ENCODE peak calls at places on chromosomes 6 and 20, in four cellular contexts. L is NCI-H2171; E is stimulated activated CD4-positive, alpha-beta T cell treated with anti-CD3 and anti-CD28 coated beads, Interleukin-15, amount 100 ng/mL, for 1 hour; C is activated CD8-positive, alpha-beta memory T cell treated with anti-CD3 and anti-CD28 coated beads for 1 hour. T is an unnamed sample.
A peak's percentile ranks its signal among the peaks of the same experiment; 100 is the strongest.

GRCh38 chr6:62441182-62441581 is 155.2 kb upstream of the KHDRBS2 start:
- DNase-seq in L (no peak), E (no peak), C (no peak), T (no peak)

GRCh38 chr20:20014659-20015058 is 2.5 kb upstream of the NAA20 start:
- DNase-seq in L (no peak), E (no peak), C (no peak), T (no peak)

GRCh38 chr6:42860031-42860430 is 19.4 kb upstream of the RPL7L1 start:
- DNase-seq in L (no peak), E (no peak), C (no peak), T (no peak)

GRCh38 chr6:166365806-166366205 is 16.9 kb downstream of the MPC1 start:
- DNase-seq in L (no peak), E (no peak), C (no peak), T (no peak)

GRCh38 chr6:87237804-87238203 is 82.4 kb downstream of the ZNF292 start:
- DNase-seq in L (no peak), E (no peak), C (no peak), T (no peak)

GRCh38 chr6:11428895-11429294 is 108.7 kb upstream of the TMEM170B start:
- DNase-seq in L (no peak), E (no peak), C (no peak), T (no peak)

GRCh38 chr6:131216277-131216676 is 81.0 kb downstream of the AKAP7 start:
- DNase-seq in L (no peak), E (no peak), C (no peak), T (no peak)

GRCh38 chr20:4069741-4070140 is 54.4 kb upstream of the RNF24 start:
- DNase-seq in L (no peak), E (no peak), C (no peak), T (no peak)

GRCh38 chr20:16752901-16753300 is 4.7 kb downstream of the OTOR start:
- DNase-seq in L (no peak), E (no peak), C (no peak), T (no peak)

GRCh38 chr20:22993823-22994222 is 41.3 kb upstream of the SSTR4 start:
- DNase-seq in L (no peak), E (no peak), C (no peak), T (no peak)

GRCh38 chr6:159953091-159953581 is 15.7 kb upstream of the IGF2R start:
- DNase-seq in L (no peak), E (no peak), C (no peak), T (peak; percentile 53)

GRCh38 chr20:60095456-60095855 is 137.2 kb downstream of the CDH26 start:
- DNase-seq in L (peak; percentile 99), E (no peak), C (no peak), T (no peak)

GRCh38 chr6:75205776-75206334 is at the start of gene COL12A1:
- DNase-seq in L (no peak), E (no peak), C (no peak), T (peak; percentile 89)

GRCh38 chr6:170190046-170190445 is 100.8 kb downstream of the DLL1 start:
- DNase-seq in L (no peak), E (no peak), C (no peak), T (no peak)

GRCh38 chr6:150087336-150087735 is 18.4 kb upstream of the ULBP3 start:
- DNase-seq in L (no peak), E (no peak), C (no peak), T (no peak)

GRCh38 chr6:34324738-34325444 is 67.6 kb downstream of the NUDT3 start:
- DNase-seq in L (peak; percentile 51), E (no peak), C (no peak), T (no peak)

T was measured in Peyer's patch.